ENCODE peak calls at places on chromosomes 4 and X, in eight cellular contexts. R, N, Z, E, C, I, S and Q are unnamed samples.

GRCh38 chr4:38531126-38531737 is 132.8 kb upstream of the KLF3 start:
- DNase-seq in E (peak; percentile 2), Z (no peak), R (no peak), S (no peak), N (peak; percentile 2), I (no peak), C (peak; percentile 76), Q (no peak)

GRCh38 chr4:18209448-18209847 is 187.9 kb upstream of the LCORL start:
- DNase-seq in I (no peak), N (no peak), S (no peak), Z (no peak), E (no peak), R (no peak), C (no peak), Q (no peak)

GRCh38 chr4:118825799-118826198 is 10.1 kb downstream of the SEC24D start:
- DNase-seq in C (no peak), I (no peak), Z (no peak), N (no peak), S (no peak), R (no peak), E (no peak), Q (no peak)

GRCh38 chrX:15269120-15269519 is 763 bp downstream of the ASB9 start:
- DNase-seq in Z (no peak), C (no peak), N (no peak), E (no peak), S (no peak), I (no peak), R (no peak), Q (no peak)

GRCh38 chrX:31551913-31552312 is 480.1 kb upstream of the FTHL17 start:
- DNase-seq in N (no peak), E (no peak), S (no peak), Z (no peak), R (no peak), C (no peak), I (no peak), Q (no peak)

GRCh38 chr4:79865253-79865652 is 207.8 kb downstream of the ANTXR2 start:
- DNase-seq in S (no peak), I (no peak), Z (peak; percentile 59), E (peak; percentile 42), N (no peak), R (no peak), C (no peak), Q (no peak)

GRCh38 chr4:186979966-186980745 is 256.5 kb upstream of the FAT1 start:
- DNase-seq in N (no peak), C (no peak), Z (peak; percentile 19), E (no peak), R (no peak), S (no peak), I (no peak), Q (no peak)

GRCh38 chrX:22800806-22801205 is 199.0 kb upstream of the DDX53 start:
- DNase-seq in N (no peak), E (peak; percentile 66), C (no peak), R (no peak), Z (peak; percentile 64), S (no peak), I (no peak), Q (no peak)

GRCh38 chr4:68361146-68361589 is 11.3 kb upstream of the YTHDC1 start:
- DNase-seq in I (no peak), E (peak; percentile 65), N (no peak), R (no peak), S (no peak), C (no peak), Z (peak; percentile 26), Q (no peak)